ENCODE peak calls at places on chromosome 15, in ten cellular contexts. Y is NCI-H1694 treated with DMSO at 0.1 percent for 48 hours; G is H9; B is activated naive CD4-positive, alpha-beta T cell; O is KG1; T is spleen; A is aorta; F is left colon; Z is transverse colon; N is HTR-8/SVneo. K is an unnamed sample.

GRCh38 chr15:34271493-34271892 is 46.7 kb downstream of the EMC4 start:
- DNase-seq in N (peak; percentile 60), Y (no peak), A (no peak), Z (no peak), G (no peak), B (no peak), O (no peak), F (no peak), T (no peak), K (no peak)

GRCh38 chr15:66387176-66388056 is 704 bp downstream of the MAP2K1 start:
- DNase-seq in Y (no peak), G (peak; percentile 52), T (peak; percentile 91), O (no peak), F (peak; percentile 71), Z (peak; percentile 66), B (peak; percentile 28), A (peak; percentile 81), N (peak; percentile 44), K (peak; percentile 61)

GRCh38 chr15:28086175-28086703 is 12.9 kb downstream of the OCA2 start:
- DNase-seq in A (peak; percentile 66), G (peak; percentile 71), Z (peak; percentile 70), B (no peak), O (peak; percentile 19), T (peak; percentile 72), F (peak; percentile 68), N (peak; percentile 59), Y (peak; percentile 4), K (peak; percentile 61)

GRCh38 chr15:83322061-83322460 is 37.6 kb upstream of the BNC1 start:
- DNase-seq in Y (no peak), O (no peak), T (no peak), N (no peak), F (no peak), B (no peak), Z (no peak), A (no peak), G (no peak), K (no peak)

GRCh38 chr15:68999091-68999490 is 15.4 kb upstream of the NOX5 start:
- DNase-seq in T (no peak), A (no peak), G (no peak), Z (no peak), F (no peak), Y (no peak), O (no peak), B (no peak), N (no peak), K (no peak)

GRCh38 chr15:85354432-85354831 is 26.0 kb upstream of the AKAP13 start:
- DNase-seq in B (no peak), N (peak; percentile 41), T (no peak), F (no peak), G (no peak), A (no peak), O (no peak), Y (no peak), Z (no peak), K (no peak)

GRCh38 chr15:82031871-82032270 is 13.9 kb downstream of the MEX3B start:
- DNase-seq in Y (no peak), A (no peak), F (no peak), Z (no peak), O (no peak), G (no peak), T (no peak), N (no peak), B (no peak), K (no peak)

GRCh38 chr15:49215768-49216739 is 46.0 kb downstream of the GALK2 start:
- DNase-seq in T (no peak), F (peak; percentile 14), Z (peak; percentile 11), N (no peak), B (no peak), A (no peak), G (no peak), Y (no peak), O (no peak), K (no peak)

GRCh38 chr15:59349715-59350420 is 22.8 kb downstream of the MYO1E start:
- DNase-seq in F (no peak), N (peak; percentile 88), O (no peak), G (no peak), Z (peak; percentile 46), A (no peak), T (no peak), B (no peak), Y (no peak), K (no peak)

GRCh38 chr15:42088801-42089640 is 5.3 kb downstream of the PLA2G4D start:
- DNase-seq in T (no peak), Y (no peak), F (no peak), A (no peak), N (no peak), B (no peak), O (no peak), G (no peak), Z (peak; percentile 7), K (no peak)

GRCh38 chr15:92808611-92809063 is 91.5 kb upstream of the CHD2 start:
- DNase-seq in F (no peak), A (peak; percentile 77), N (no peak), G (no peak), O (no peak), B (no peak), Y (no peak), Z (no peak), T (peak; percentile 93), K (no peak)

GRCh38 chr15:67613708-67614107 is 71.2 kb downstream of the MAP2K5 start:
- DNase-seq in G (no peak), N (no peak), F (no peak), T (no peak), Y (no peak), A (no peak), Z (no peak), O (no peak), B (no peak), K (no peak)

GRCh38 chr15:63473999-63474809 is 30.2 kb upstream of the USP3 start:
- DNase-seq in G (peak; percentile 61), N (no peak), B (peak; percentile 15), T (peak; percentile 77), F (peak; percentile 56), A (no peak), O (no peak), Z (peak; percentile 74), Y (no peak), K (peak; percentile 46)

GRCh38 chr15:62482715-62483429 is 317.8 kb upstream of the C2CD4B start:
- DNase-seq in Y (no peak), G (peak; percentile 85), N (peak; percentile 50), O (no peak), Z (no peak), A (no peak), F (no peak), T (no peak), B (no peak), K (peak; percentile 17)

GRCh38 chr15:36632196-36632595 is 52.8 kb downstream of the CDIN1 start:
- DNase-seq in B (no peak), O (no peak), F (no peak), A (no peak), N (peak; percentile 61), Z (no peak), G (no peak), Y (no peak), T (no peak), K (no peak)

GRCh38 chr15:98858610-98859023 is 149.0 kb downstream of the PGPEP1L start:
- DNase-seq in G (no peak), Y (no peak), B (no peak), F (no peak), A (no peak), O (no peak), Z (no peak), N (no peak), T (no peak), K (no peak)

GRCh38 chr15:31556494-31557150 is 230.0 kb downstream of the KLF13 start:
- DNase-seq in A (no peak), O (no peak), F (no peak), N (no peak), G (no peak), T (no peak), Y (no peak), Z (no peak), B (no peak), K (no peak)

GRCh38 chr15:52228928-52229327 is 37.7 kb upstream of the GNB5 start:
- DNase-seq in O (no peak), N (no peak), Z (peak; percentile 82), G (peak; percentile 81), F (peak; percentile 83), B (no peak), Y (no peak), T (peak; percentile 91), A (no peak), K (peak; percentile 34)

GRCh38 chr15:37995461-37996347 is 61.3 kb downstream of the TMCO5A start:
- DNase-seq in Y (peak; percentile 44), Z (no peak), O (peak; percentile 12), G (no peak), B (no peak), F (no peak), T (no peak), N (peak; percentile 12), A (no peak), K (peak; percentile 47)

GRCh38 chr15:68586274-68586961 is 7.6 kb downstream of the CORO2B start:
- DNase-seq in N (peak; percentile 81), F (no peak), T (peak; percentile 28), G (no peak), Y (no peak), Z (no peak), A (no peak), O (no peak), B (no peak), K (no peak)

GRCh38 chr15:99953886-99954285 is 220.6 kb upstream of the LYSMD4 start:
- DNase-seq in T (peak; percentile 22), O (no peak), Y (no peak), A (no peak), N (no peak), Z (no peak), F (no peak), G (no peak), B (no peak), K (no peak)

GRCh38 chr15:100596792-100597191 is 5.2 kb downstream of the LINS1 start:
- DNase-seq in O (no peak), F (no peak), N (no peak), Z (peak; percentile 48), A (peak; percentile 48), G (no peak), Y (no peak), B (peak; percentile 73), T (peak; percentile 80), K (no peak)

GRCh38 chr15:67017318-67017717 is 48.1 kb upstream of the SMAD3 start:
- DNase-seq in O (no peak), N (no peak), F (no peak), Y (no peak), T (no peak), A (no peak), G (no peak), B (no peak), Z (no peak), K (no peak)

GRCh38 chr15:31228980-31229826 is 97.4 kb upstream of the KLF13 start:
- DNase-seq in N (no peak), Z (peak; percentile 87), Y (no peak), A (no peak), O (no peak), B (no peak), F (peak; percentile 84), T (peak; percentile 87), G (peak; percentile 80), K (no peak)

GRCh38 chr15:28914046-28914445 is 28.3 kb downstream of the APBA2 start:
- DNase-seq in N (no peak), O (no peak), G (no peak), A (peak; percentile 11), B (no peak), Y (no peak), F (no peak), Z (no peak), T (peak; percentile 51), K (no peak)

GRCh38 chr15:40582726-40583246 is 11.3 kb upstream of the KNL1 start:
- DNase-seq in F (no peak), N (no peak), A (no peak), B (no peak), O (no peak), T (no peak), G (peak; percentile 60), Y (no peak), Z (no peak), K (no peak)

GRCh38 chr15:62964251-62964650 is 78.3 kb upstream of the TPM1 start:
- DNase-seq in A (no peak), Z (no peak), O (no peak), F (no peak), N (no peak), B (no peak), Y (no peak), G (no peak), T (no peak), K (no peak)